ENCODE peak calls at places on chromosomes 13 and 19, in four cellular contexts. Z, N, Y and Q are unnamed samples.

GRCh38 chr19:29526730-29527499 is 1.1 kb downstream of the VSTM2B start:
- DNase-seq in N (no peak), Y (no peak), Z (no peak), Q (no peak)

GRCh38 chr19:959935-960502 is 24.1 kb upstream of the WDR18 start:
- DNase-seq in Y (no peak), Z (no peak), N (no peak), Q (no peak)

GRCh38 chr19:49129238-49129583 is 9.9 kb downstream of the PPFIA3 start:
- DNase-seq in Z (no peak), Y (no peak), N (no peak), Q (no peak)

GRCh38 chr19:34990578-34991192 is 9.4 kb upstream of the GRAMD1A start:
- DNase-seq in N (no peak), Y (no peak), Z (no peak), Q (no peak)

GRCh38 chr19:37045140-37045539 is 33.1 kb upstream of the ZNF420 start:
- DNase-seq in N (no peak), Y (no peak), Z (no peak), Q (no peak)

GRCh38 chr13:28532226-28533048 is 37.5 kb upstream of the FLT1 start:
- DNase-seq in Z (peak; percentile 21), N (no peak), Y (no peak), Q (no peak)

GRCh38 chr19:5345895-5346386 is 5.3 kb upstream of the PTPRS start:
- DNase-seq in Z (no peak), N (no peak), Y (no peak), Q (no peak)

GRCh38 chr13:79423801-79424642 is 18.0 kb upstream of the RBM26 start:
- DNase-seq in Y (no peak), N (no peak), Z (no peak), Q (no peak)

GRCh38 chr13:101627556-101627943 is 175.1 kb downstream of the ITGBL1 start:
- DNase-seq in N (no peak), Z (no peak), Y (no peak), Q (no peak)

GRCh38 chr19:3140667-3141038 is 4.8 kb downstream of the GNA15 start:
- DNase-seq in Y (no peak), Z (no peak), N (no peak), Q (no peak)

GRCh38 chr19:50646074-50646807 is 3.0 kb upstream of the C19orf81 start:
- DNase-seq in Y (no peak), Z (no peak), N (no peak), Q (no peak)

GRCh38 chr19:13024958-13025653 is 29.8 kb downstream of the NFIX start:
- DNase-seq in Y (no peak), Z (no peak), N (no peak), Q (no peak)

GRCh38 chr13:109381546-109382180 is 404.7 kb downstream of the IRS2 start:
- DNase-seq in N (no peak), Y (no peak), Z (no peak), Q (no peak)

GRCh38 chr13:67200183-67200582 is 30.0 kb downstream of the PCDH9 start:
- DNase-seq in Z (no peak), Y (no peak), N (no peak), Q (no peak)

GRCh38 chr19:55452381-55453325 is 8.8 kb downstream of the ISOC2 start:
- DNase-seq in Z (peak; percentile 42), Y (peak; percentile 85), N (peak; percentile 49), Q (no peak)

GRCh38 chr13:21034602-21035190 is 26.7 kb downstream of the LATS2 start:
- DNase-seq in Z (peak; percentile 26), N (no peak), Y (no peak), Q (no peak)

GRCh38 chr19:17751103-17751911 is at the start of gene FCHO1:
- DNase-seq in Y (no peak), N (peak; percentile 51), Z (peak; percentile 35), Q (peak; percentile 25)

GRCh38 chr13:82647540-82647939 is 1234.7 kb downstream of the SLITRK1 start:
- DNase-seq in Z (no peak), Y (no peak), N (no peak), Q (no peak)

GRCh38 chr13:34172048-34172447 is 354.1 kb downstream of the RFC3 start:
- DNase-seq in Y (no peak), N (no peak), Z (no peak), Q (no peak)

GRCh38 chr19:14561832-14562351 is 10.0 kb downstream of the NDUFB7 start:
- DNase-seq in Y (no peak), N (peak; percentile 61), Z (peak; percentile 41), Q (peak; percentile 80)

GRCh38 chr13:75010941-75011340 is 471.0 kb downstream of the TBC1D4 start:
- DNase-seq in Z (no peak), Y (no peak), N (no peak), Q (no peak)

GRCh38 chr19:18960370-18960769 is 19.4 kb upstream of the HOMER3 start:
- DNase-seq in N (no peak), Z (no peak), Y (no peak), Q (no peak)

GRCh38 chr13:113417836-113418721 is 35.2 kb downstream of the ADPRHL1 start:
- DNase-seq in Z (no peak), N (no peak), Y (no peak), Q (no peak)

GRCh38 chr19:48511800-48512503 is at the start of gene LMTK3:
- DNase-seq in N (no peak), Z (no peak), Y (no peak), Q (no peak)

GRCh38 chr19:11658954-11659353 is 61.7 kb downstream of the ZNF627 start:
- DNase-seq in Z (no peak), N (no peak), Y (no peak), Q (no peak)

GRCh38 chr13:36885901-36886300 is 34.1 kb downstream of the SMAD9 start:
- DNase-seq in N (no peak), Y (no peak), Z (no peak), Q (no peak)

GRCh38 chr19:14004619-14005380 is 1.3 kb downstream of the RFX1 start:
- DNase-seq in Z (peak; percentile 83), Y (no peak), N (peak; percentile 47), Q (peak; percentile 62)

GRCh38 chr13:43232866-43233265 is 209.5 kb downstream of the DNAJC15 start:
- DNase-seq in Y (no peak), N (no peak), Z (no peak), Q (no peak)

GRCh38 chr13:27147530-27148170 is 24.0 kb downstream of the USP12 start:
- DNase-seq in N (no peak), Y (no peak), Z (no peak), Q (no peak)

GRCh38 chr19:1206733-1207301 is 1.2 kb downstream of the STK11 start:
- DNase-seq in Y (no peak), Z (no peak), N (no peak), Q (no peak)

GRCh38 chr19:58466089-58466759 is 656 bp upstream of the ZNF324 start:
- DNase-seq in N (no peak), Z (no peak), Y (no peak), Q (no peak)

GRCh38 chr13:24165746-24166145 is 5.2 kb downstream of the SPATA13 start:
- DNase-seq in N (no peak), Z (no peak), Y (no peak), Q (no peak)

GRCh38 chr13:23378009-23378632 is 55.4 kb downstream of the SACS start:
- DNase-seq in Y (peak; percentile 38), N (no peak), Z (peak; percentile 37), Q (peak; percentile 17)

GRCh38 chr19:4103073-4103418 is 20.9 kb downstream of the MAP2K2 start:
- DNase-seq in Z (no peak), Y (no peak), N (no peak), Q (no peak)

GRCh38 chr19:4910594-4911273 is 1.4 kb downstream of the UHRF1 start:
- DNase-seq in Y (no peak), Z (no peak), N (no peak), Q (no peak)

GRCh38 chr13:112839347-112840105 is 129.5 kb upstream of the MCF2L start:
- DNase-seq in Z (no peak), N (no peak), Y (no peak), Q (no peak)

GRCh38 chr13:50574731-50575130 is 268.8 kb downstream of the DLEU7 start:
- DNase-seq in N (no peak), Y (no peak), Z (no peak), Q (no peak)
- H3K27ac ChIP-seq in N (no peak overlapping the region), Y (no peak overlapping the region), Z (no peak overlapping the region), Q (no peak overlapping the region)

GRCh38 chr13:39016789-39017188 is 21.1 kb downstream of the PROSER1 start:
- DNase-seq in Z (no peak), N (no peak), Y (no peak), Q (no peak)
- H3K36me3 ChIP-seq in Z (peaks cover 60% of the 10 kb centered on the region), N (peaks cover 99% of the 10 kb centered on the region), Y (no peaks in the 10 kb centered on the region), Q (peaks cover 40% of the 10 kb centered on the region)

GRCh38 chr19:56577719-56578602 is 10.7 kb downstream of the ZNF470 start:
- DNase-seq in Y (no peak), N (no peak), Z (no peak), Q (no peak)
- H3K9me3 ChIP-seq in Y (peaks cover 15% of the 10 kb centered on the region), N (peaks cover 100% of the 10 kb centered on the region), Z (peaks cover 29% of the 10 kb centered on the region), Q (peaks cover 100% of the 10 kb centered on the region)

GRCh38 chr19:42468273-42468796 is 25.6 kb upstream of the CXCL17 start:
- DNase-seq in Z (no peak), Y (no peak), N (no peak), Q (no peak)
- H3K27ac ChIP-seq in Z (no peak overlapping the region), Y (no peak overlapping the region), N (no peak overlapping the region), Q (no peak overlapping the region)